ENCODE peak calls at places on chromosomes 11 and 22, in six cellular contexts. Y, X, W, K, U and I are unnamed samples.

GRCh38 chr22:19043111-19044085 is 78.8 kb downstream of the DGCR2 start:
- DNase-seq in U (peak), Y (no peak), K (no peak), X (no peak), W (no peak), I (no peak)

GRCh38 chr11:68778205-68778604 is 26.9 kb upstream of the TESMIN start:
- DNase-seq in K (no peak), X (no peak), Y (no peak), U (no peak), W (no peak), I (no peak)

GRCh38 chr11:43874738-43875137 is 5.9 kb upstream of the ALKBH3 start:
- DNase-seq in X (no peak), Y (no peak), K (no peak), W (no peak), U (no peak), I (no peak)

GRCh38 chr22:42145175-42145574 is 14.6 kb upstream of the CYP2D6 start:
- DNase-seq in W (no peak), Y (no peak), U (no peak), X (no peak), K (no peak), I (no peak)

GRCh38 chr11:82229346-82229745 is 504.3 kb downstream of the FAM181B start:
- DNase-seq in Y (peak), W (peak), K (no peak), U (no peak), X (no peak), I (no peak)

GRCh38 chr22:46010177-46010867 is 33.4 kb upstream of the WNT7B start:
- DNase-seq in U (peak), W (no peak), Y (no peak), X (peak), K (no peak), I (peak)

GRCh38 chr11:399731-400211 is 5.8 kb downstream of the PKP3 start:
- DNase-seq in W (no peak), K (no peak), Y (no peak), X (no peak), U (no peak), I (no peak)

GRCh38 chr22:35212020-35212419 is 45.3 kb upstream of the HMGXB4 start:
- DNase-seq in K (no peak), W (no peak), Y (no peak), X (no peak), U (no peak), I (no peak)

GRCh38 chr11:69027704-69028372 is 14.8 kb upstream of the MRGPRF start:
- DNase-seq in X (no peak), U (no peak), W (no peak), Y (no peak), K (no peak), I (no peak)

GRCh38 chr22:29032584-29032983 is 29.0 kb downstream of the C22orf31 start:
- DNase-seq in X (no peak), K (peak), Y (no peak), W (no peak), U (no peak), I (no peak)

GRCh38 chr11:101738494-101738893 is 154.7 kb upstream of the TRPC6 start:
- DNase-seq in K (no peak), W (no peak), U (no peak), X (no peak), Y (no peak), I (no peak)

GRCh38 chr11:85540181-85540580 is 87.0 kb downstream of the DLG2 start:
- DNase-seq in Y (no peak), W (no peak), X (no peak), U (no peak), K (no peak), I (no peak)

GRCh38 chr11:30914143-30914762 is 328.1 kb upstream of the MPPED2 start:
- DNase-seq in U (no peak), Y (peak), X (peak), K (peak), W (no peak), I (peak)

GRCh38 chr11:73157141-73158010 is 15.3 kb upstream of the FCHSD2 start:
- DNase-seq in K (peak), U (peak), W (no peak), Y (peak), X (peak), I (peak)

GRCh38 chr11:88378422-88379066 is 41.0 kb upstream of the CTSC start:
- DNase-seq in Y (no peak), K (no peak), W (no peak), U (no peak), X (no peak), I (no peak)

GRCh38 chr22:20525048-20525447 is 17.6 kb downstream of the MED15 start:
- DNase-seq in Y (no peak), U (no peak), X (no peak), W (no peak), K (no peak), I (no peak)

GRCh38 chr11:94780432-94780831 is 12.3 kb downstream of the AMOTL1 start:
- DNase-seq in U (no peak), K (no peak), X (no peak), Y (no peak), W (no peak), I (no peak)
- H3K27ac ChIP-seq in U (peak), K (no peak), X (peak), Y (no peak), W (no peak), I (peak)

DNA sequence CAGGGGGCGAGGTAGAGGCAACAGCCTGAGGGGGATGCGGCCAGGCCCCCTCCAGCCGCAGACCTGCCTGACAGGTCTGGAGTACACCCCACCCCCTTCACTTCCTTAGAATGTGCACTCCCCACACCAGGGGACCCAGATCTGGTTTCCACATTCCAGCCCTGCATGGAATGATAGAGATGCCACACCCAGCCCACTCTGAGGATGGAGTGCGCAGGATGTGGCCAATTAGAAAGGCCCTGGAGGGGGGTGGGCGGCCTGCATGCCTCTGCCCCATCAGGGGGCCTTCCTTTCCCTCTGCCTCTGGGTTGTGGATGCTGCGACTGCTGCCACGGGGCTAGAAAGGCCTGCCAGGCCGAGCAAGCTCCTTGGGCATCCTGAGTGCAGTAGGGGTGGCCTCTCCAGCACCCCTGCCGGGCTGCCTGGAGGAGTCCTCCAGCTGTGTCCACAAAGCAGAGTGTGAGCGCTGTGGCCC is 28.2 kb upstream of the MGAT3 start:
- DNase-seq in W (no peak), K (no peak), Y (no peak), X (peak), U (no peak), I (no peak)
- H3K27ac ChIP-seq in W (no peak), K (peak), Y (no peak), X (peak), U (no peak), I (no peak)

GRCh38 chr11:66052664-66052982 is 459 bp downstream of the SF3B2 start:
- DNase-seq in K (no peak), U (no peak), X (no peak), W (no peak), Y (no peak), I (no peak)

GRCh38 chr11:66048525-66049313 is at the start of gene GAL3ST3:
- DNase-seq in K (no peak), U (no peak), W (no peak), X (no peak), Y (no peak), I (no peak)

GRCh38 chr11:66051371-66051765 is 796 bp upstream of the SF3B2 start:
- DNase-seq in K (no peak), U (no peak), W (no peak), Y (no peak), X (no peak), I (no peak)

GRCh38 chr11:66051766-66052663 is at the start of gene SF3B2:
- DNase-seq in U (peak), W (peak), K (peak), X (peak), Y (peak), I (peak)

DNA sequence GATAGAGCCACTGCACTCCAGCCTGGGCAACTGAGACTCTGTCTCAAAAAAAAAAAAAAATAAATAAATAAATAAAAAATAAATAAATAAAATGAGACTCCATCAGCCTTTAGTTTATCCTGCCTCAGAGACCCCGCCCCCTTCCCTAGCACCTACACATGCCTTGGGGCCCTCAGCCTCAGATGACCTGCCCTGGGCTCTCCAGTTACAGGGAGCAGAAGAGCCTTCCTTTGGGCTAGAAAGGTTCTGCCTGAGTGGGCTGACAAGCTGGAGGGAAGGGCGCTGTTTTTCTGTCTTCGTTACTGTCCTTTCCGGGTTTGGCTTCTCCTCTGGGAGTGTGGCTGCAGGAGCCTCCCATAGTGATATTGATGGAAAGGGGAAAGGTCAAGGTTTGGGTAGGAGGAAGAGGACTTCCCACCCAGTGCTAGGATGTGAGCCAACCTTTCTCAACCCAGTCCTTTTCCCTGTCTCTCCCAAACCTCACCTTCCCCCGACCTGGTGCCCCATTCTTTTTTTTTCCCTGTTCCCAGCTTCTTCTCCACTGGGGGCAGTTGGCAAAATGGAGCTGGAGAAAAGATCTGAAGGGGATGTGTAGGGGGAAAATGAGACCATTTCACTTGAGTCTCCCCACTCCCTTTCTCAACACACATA is 1.5 kb upstream of the SF3B2 start:
- DNase-seq in X (no peak), Y (no peak), U (no peak), W (no peak), K (no peak), I (no peak)
- H3K27ac ChIP-seq in X (peak), Y (peak), U (peak), W (peak), K (peak), I (peak)

GRCh38 chr22:32562916-32563315 is 88.3 kb downstream of the FBXO7 start:
- DNase-seq in K (no peak), Y (no peak), W (no peak), U (no peak), X (no peak), I (no peak)
- H3K27ac ChIP-seq in K (no peak), Y (no peak), W (no peak), U (no peak), X (no peak), I (peak)